ENCODE peak calls at places on chromosomes 7 and 10, in four cellular contexts. G is hepatocyte, W is foreskin fibroblast, Y is EL. H is an unnamed sample.

GRCh38 chr10:78360284-78360683 is 326.6 kb downstream of the RPS24 start:
- DNase-seq in G (no peak), Y (no peak), W (no peak), H (no peak)

GRCh38 chr10:61958793-61959192 is 57.3 kb downstream of the ARID5B start:
- DNase-seq in G (no peak), W (no peak), Y (no peak), H (no peak)

GRCh38 chr7:92667816-92668540 is 77.8 kb upstream of the FAM133B start:
- DNase-seq in G (no peak), Y (peak), W (peak), H (no peak)

GRCh38 chr10:65231148-65231547 is 1694.7 kb upstream of the LRRTM3 start:
- DNase-seq in Y (no peak), W (no peak), G (no peak), H (no peak)

GRCh38 chr10:123863189-123863580 is 28.4 kb downstream of the CPXM2 start:
- DNase-seq in Y (no peak), W (no peak), G (no peak), H (no peak)

GRCh38 chr10:112137381-112137987 is 46.1 kb downstream of the GPAM start:
- DNase-seq in G (peak), Y (peak), W (peak), H (no peak)

GRCh38 chr7:99001482-99002145 is 123.3 kb downstream of the TRRAP start:
- DNase-seq in W (no peak), G (no peak), Y (no peak), H (peak)

GRCh38 chr10:76303682-76304316 is 872.4 kb downstream of the LRMDA start:
- DNase-seq in Y (peak), W (peak), G (peak), H (no peak)

GRCh38 chr7:51139796-51140195 is 176.8 kb downstream of the COBL start:
- DNase-seq in W (peak), Y (peak), G (no peak), H (no peak)

GRCh38 chr7:44757311-44757710 is 8.7 kb downstream of the ZMIZ2 start:
- DNase-seq in Y (no peak), G (peak), W (no peak), H (no peak)